ENCODE peak calls at places on chromosomes 5 and 9, in four cellular contexts. A is H1, G is endodermal cell, O is uterus. C is an unnamed sample. For H3K4me1, the result is how much of the 10 kb centered on the place peaks cover.

GRCh38 chr5:128216860-128217531 is 133.4 kb downstream of the SLC12A2 start:
- DNase-seq in G (no peak), O (no peak), A (no peak), C (no peak)

GRCh38 chr9:134460206-134460605 is 134.0 kb downstream of the RXRA start:
- DNase-seq in G (no peak), A (no peak), O (no peak), C (no peak)

GRCh38 chr5:40480392-40480791 is 199.3 kb upstream of the PTGER4 start:
- DNase-seq in O (no peak), A (no peak), G (no peak), C (no peak)

GRCh38 chr9:130308081-130308571 is 42.6 kb downstream of the HMCN2 start:
- DNase-seq in A (no peak), O (no peak), G (no peak), C (no peak)

GRCh38 chr9:109852561-109852960 is 72.6 kb downstream of the PALM2AKAP2 start:
- DNase-seq in G (no peak), O (no peak), A (no peak), C (no peak)

GRCh38 chr5:81626524-81626923 is 124.4 kb downstream of the SSBP2 start:
- DNase-seq in G (no peak), A (no peak), O (no peak), C (no peak)

GRCh38 chr9:133769511-133770075 is 31.4 kb upstream of the SARDH start:
- DNase-seq in O (no peak), G (peak), A (no peak), C (no peak)

GRCh38 chr9:70130266-70130665 is 86.6 kb downstream of the MAMDC2 start:
- DNase-seq in O (no peak), G (no peak), A (no peak), C (no peak)

GRCh38 chr9:23851024-23851629 is 25.1 kb upstream of the ELAVL2 start:
- DNase-seq in A (peak), O (no peak), G (peak), C (no peak)

GRCh38 chr9:14198544-14199510 is 115.1 kb downstream of the NFIB start:
- DNase-seq in A (no peak), O (peak), G (no peak), C (peak)

GRCh38 chr5:55232194-55232984 is 1.0 kb downstream of the CCNO start:
- DNase-seq in A (peak), G (peak), O (no peak), C (peak)

GRCh38 chr5:6847896-6848295 is 134.7 kb downstream of the TENT4A start:
- DNase-seq in A (no peak), O (no peak), G (no peak), C (no peak)

GRCh38 chr9:125908138-125908537 is 161.0 kb downstream of the PBX3 start:
- DNase-seq in A (no peak), O (no peak), G (peak), C (no peak)

GRCh38 chr9:128764361-128764760 is 7.4 kb downstream of the ZER1 start:
- DNase-seq in O (no peak), G (peak), A (peak), C (no peak)

GRCh38 chr5:173907686-173908371 is 19.7 kb downstream of the CPEB4 start:
- DNase-seq in A (no peak), G (no peak), O (no peak), C (no peak)

GRCh38 chr9:74770508-74771261 is 117.0 kb downstream of the TRPM6 start:
- DNase-seq in A (peak), G (peak), O (no peak), C (no peak)

GRCh38 chr9:89555016-89555415 is 49.8 kb upstream of the GADD45G start:
- DNase-seq in G (no peak), A (no peak), O (no peak), C (no peak)

GRCh38 chr5:90553711-90554110 is 4.9 kb upstream of the ADGRV1 start:
- DNase-seq in G (no peak), O (no peak), A (no peak), C (no peak)

GRCh38 chr9:124869986-124870560 is 8.1 kb downstream of the ARPC5L start:
- DNase-seq in O (peak), A (no peak), G (no peak), C (no peak)

GRCh38 chr5:180787711-180788431 is 14.7 kb downstream of the MGAT1 start:
- DNase-seq in A (no peak), O (no peak), G (peak), C (no peak)
- H3K4me1 ChIP-seq in A (under half), O (under half), G (under half), C (under half)

DNA sequence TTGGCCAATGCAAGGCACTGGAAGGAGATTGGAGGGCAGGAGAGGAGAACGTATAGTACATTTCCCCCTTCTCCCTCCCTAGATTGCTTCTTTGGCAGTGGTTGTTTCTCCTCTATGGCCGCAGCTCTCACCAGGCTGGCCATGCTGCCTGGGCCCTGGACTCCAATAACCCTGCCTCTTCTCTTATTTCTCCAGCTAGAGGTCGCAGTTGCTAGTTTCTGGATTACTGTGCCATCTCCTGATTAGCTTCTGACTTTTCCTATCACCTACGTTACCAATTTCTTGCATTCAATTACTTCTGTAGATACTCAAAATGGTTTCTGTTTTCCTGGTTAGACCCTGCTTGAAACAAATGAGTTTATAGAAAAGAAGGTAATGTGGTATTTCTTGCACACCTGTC is 2.4 kb upstream of the MACIR start:
- DNase-seq in G (no peak), O (no peak), A (no peak), C (no peak)
- TF ChIP-seq CTCF in G (peak), O (no peak), A (no peak), C (no peak)

GRCh38 chr5:143207058-143207457 is 196.4 kb downstream of the NR3C1 start:
- DNase-seq in G (no peak), A (no peak), O (no peak), C (no peak)
- H3K27ac ChIP-seq in G (no peak), A (no peak), O (no peak), C (no peak)

DNA sequence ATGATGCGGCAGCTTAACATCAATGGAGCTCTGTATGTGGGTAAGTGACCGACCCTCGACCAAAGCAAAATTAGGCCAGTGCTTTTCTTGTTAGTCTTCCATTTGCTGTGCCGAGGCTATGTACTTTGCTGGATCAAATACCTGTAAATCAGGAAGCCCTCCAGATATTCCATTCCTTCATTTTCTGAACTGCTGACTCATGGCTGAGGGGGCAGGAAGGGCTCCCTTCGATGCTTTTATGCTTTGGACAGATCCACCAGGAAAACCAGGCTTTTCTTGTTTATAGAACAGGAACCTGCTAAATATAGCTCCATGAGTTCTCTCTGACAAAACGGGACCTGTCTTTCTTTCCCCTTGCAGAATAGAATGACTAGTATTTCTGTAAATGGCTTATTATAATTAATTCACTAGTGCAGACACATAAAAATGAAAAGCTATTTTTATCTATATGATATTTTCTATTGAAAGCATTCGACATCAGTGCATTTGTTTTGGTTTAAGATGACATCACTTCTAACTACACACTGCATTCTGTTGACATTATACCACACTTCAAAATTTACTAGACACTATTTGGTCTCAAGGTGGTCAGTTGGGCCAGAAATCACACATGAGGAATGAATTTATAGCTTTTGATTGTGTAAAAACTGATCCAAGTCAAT is 93.3 kb downstream of the LIFR start:
- DNase-seq in A (no peak), O (no peak), G (no peak), C (no peak)
- H3K4me1 ChIP-seq in A (under half), O (under half), G (under half), C (under half)

GRCh38 chr5:148586796-148587195 is 67.5 kb downstream of the HTR4 start:
- DNase-seq in A (no peak), O (no peak), G (peak), C (no peak)

GRCh38 chr5:148583421-148583965 is 70.8 kb downstream of the HTR4 start:
- DNase-seq in A (no peak), G (no peak), O (no peak), C (no peak)

GRCh38 chr5:148584103-148584502 is 70.2 kb downstream of the HTR4 start:
- DNase-seq in O (no peak), A (no peak), G (no peak), C (no peak)

GRCh38 chr5:148585988-148586387 is 68.3 kb downstream of the HTR4 start:
- DNase-seq in A (no peak), O (no peak), G (peak), C (no peak)
- TF ChIP-seq CTCF in A (peak), O (no peak), G (peak), C (no peak)